ENCODE peak calls at places on chromosomes 12 and 14, in ten cellular contexts. L is PC-9; D is GM12878; G is AG10803; Y is CD8-positive, alpha-beta T cell; R is brain microvascular endothelial cell; V is AG09309; U is Peyer's patch; K is AG04450; E is OCI-LY7. F is an unnamed sample.

GRCh38 chr12:25386823-25387134 is 136.1 kb upstream of the KRAS start:
- DNase-seq in R (no peak), G (no peak), D (no peak), K (no peak), U (no peak), L (no peak), Y (no peak), E (peak), V (no peak), F (no peak)

GRCh38 chr12:6062427-6063378 is 61.8 kb downstream of the VWF start:
- DNase-seq in E (peak), V (no peak), D (no peak), R (no peak), Y (peak), G (peak), L (peak), U (peak), K (peak), F (no peak)

GRCh38 chr12:28032811-28033537 is 60.4 kb upstream of the PTHLH start:
- DNase-seq in L (no peak), U (no peak), D (no peak), G (peak), V (no peak), R (no peak), E (no peak), K (no peak), Y (no peak), F (peak)

GRCh38 chr12:126093911-126094310 is 1028.7 kb downstream of the AACS start:
- DNase-seq in R (no peak), V (no peak), G (no peak), L (peak), D (no peak), K (no peak), U (no peak), Y (no peak), E (peak), F (peak)

GRCh38 chr14:19800282-19801117 is 3.1 kb upstream of the OR4N2 start:
- DNase-seq in G (no peak), Y (no peak), V (no peak), K (no peak), L (no peak), R (no peak), E (no peak), D (no peak), U (no peak), F (no peak)

GRCh38 chr14:37864861-37865718 is 269.7 kb downstream of the TTC6 start:
- DNase-seq in G (peak), L (no peak), D (no peak), V (peak), Y (no peak), R (no peak), U (no peak), K (no peak), E (no peak), F (peak)

GRCh38 chr12:92470608-92471021 is 232.2 kb upstream of the PLEKHG7 start:
- DNase-seq in L (no peak), R (no peak), K (no peak), Y (no peak), E (peak), U (no peak), G (no peak), V (no peak), D (peak), F (no peak)

GRCh38 chr12:96828169-96828789 is 78.8 kb upstream of the NEDD1 start:
- DNase-seq in L (no peak), R (no peak), K (no peak), U (no peak), D (no peak), G (no peak), V (no peak), Y (no peak), E (peak), F (no peak)

GRCh38 chr12:64080319-64081008 is 141.6 kb downstream of the KICS2 start:
- DNase-seq in G (no peak), E (no peak), D (no peak), R (no peak), U (no peak), V (no peak), K (no peak), Y (no peak), L (peak), F (no peak)

GRCh38 chr14:64612021-64612380 is 62.2 kb downstream of the PPP1R36 start:
- DNase-seq in G (peak), U (no peak), E (no peak), V (no peak), D (no peak), Y (no peak), R (peak), K (peak), L (no peak), F (peak)

GRCh38 chr12:94172031-94172430 is 23.7 kb downstream of the PLXNC1 start:
- DNase-seq in R (peak), G (peak), L (no peak), U (no peak), Y (no peak), K (no peak), E (no peak), V (no peak), D (no peak), F (no peak)

GRCh38 chr14:100864206-100864605 is 38.3 kb downstream of the MEG3 start:
- DNase-seq in E (no peak), K (no peak), V (no peak), Y (no peak), G (no peak), D (no peak), U (peak), L (no peak), R (no peak), F (no peak)

GRCh38 chr12:111056618-111057521 is 136.5 kb upstream of the MYL2 start:
- DNase-seq in D (peak), G (no peak), L (no peak), K (no peak), U (no peak), E (peak), R (no peak), V (no peak), Y (peak), F (no peak)

GRCh38 chr12:3869860-3870259 is 3.3 kb downstream of the PARP11 start:
- DNase-seq in K (no peak), E (no peak), G (no peak), Y (no peak), R (no peak), U (no peak), L (no peak), D (no peak), V (no peak), F (no peak)

GRCh38 chr14:24130380-24130716 is at the start of gene FITM1:
- DNase-seq in E (no peak), U (peak), D (no peak), R (no peak), L (no peak), Y (no peak), G (no peak), V (no peak), K (no peak), F (no peak)

GRCh38 chr12:108193922-108194321 is 64.8 kb downstream of the WSCD2 start:
- DNase-seq in D (no peak), R (peak), U (no peak), L (no peak), V (no peak), G (peak), K (no peak), Y (peak), E (peak), F (no peak)

GRCh38 chr14:66403183-66403582 is 83.0 kb upstream of the CCDC196 start:
- DNase-seq in V (no peak), L (no peak), G (peak), U (no peak), Y (no peak), K (no peak), E (peak), D (no peak), R (peak), F (no peak)
- TF ChIP-seq CTCF in V (peak), L (peak), G (peak), U (peak), Y (no peak), K (peak), E (peak), D (peak), R (peak), F (peak)

GRCh38 chr12:52310622-52311281 is 10.4 kb downstream of the KRT83 start:
- DNase-seq in Y (no peak), K (no peak), V (no peak), R (peak), D (no peak), L (no peak), G (peak), E (no peak), U (peak), F (no peak)

GRCh38 chr12:52308807-52309425 is 12.3 kb downstream of the KRT83 start:
- DNase-seq in U (peak), K (no peak), E (no peak), G (no peak), Y (no peak), D (no peak), L (no peak), V (no peak), R (no peak), F (no peak)

GRCh38 chr12:52305921-52306705 is 14.8 kb upstream of the KRT81 start:
- DNase-seq in V (no peak), U (no peak), K (no peak), L (no peak), Y (no peak), R (no peak), G (no peak), E (no peak), D (no peak), F (no peak)

GRCh38 chr12:52311282-52311643 is 9.9 kb downstream of the KRT83 start:
- DNase-seq in K (no peak), E (no peak), L (no peak), R (no peak), Y (no peak), U (peak), V (no peak), G (peak), D (no peak), F (no peak)

DNA sequence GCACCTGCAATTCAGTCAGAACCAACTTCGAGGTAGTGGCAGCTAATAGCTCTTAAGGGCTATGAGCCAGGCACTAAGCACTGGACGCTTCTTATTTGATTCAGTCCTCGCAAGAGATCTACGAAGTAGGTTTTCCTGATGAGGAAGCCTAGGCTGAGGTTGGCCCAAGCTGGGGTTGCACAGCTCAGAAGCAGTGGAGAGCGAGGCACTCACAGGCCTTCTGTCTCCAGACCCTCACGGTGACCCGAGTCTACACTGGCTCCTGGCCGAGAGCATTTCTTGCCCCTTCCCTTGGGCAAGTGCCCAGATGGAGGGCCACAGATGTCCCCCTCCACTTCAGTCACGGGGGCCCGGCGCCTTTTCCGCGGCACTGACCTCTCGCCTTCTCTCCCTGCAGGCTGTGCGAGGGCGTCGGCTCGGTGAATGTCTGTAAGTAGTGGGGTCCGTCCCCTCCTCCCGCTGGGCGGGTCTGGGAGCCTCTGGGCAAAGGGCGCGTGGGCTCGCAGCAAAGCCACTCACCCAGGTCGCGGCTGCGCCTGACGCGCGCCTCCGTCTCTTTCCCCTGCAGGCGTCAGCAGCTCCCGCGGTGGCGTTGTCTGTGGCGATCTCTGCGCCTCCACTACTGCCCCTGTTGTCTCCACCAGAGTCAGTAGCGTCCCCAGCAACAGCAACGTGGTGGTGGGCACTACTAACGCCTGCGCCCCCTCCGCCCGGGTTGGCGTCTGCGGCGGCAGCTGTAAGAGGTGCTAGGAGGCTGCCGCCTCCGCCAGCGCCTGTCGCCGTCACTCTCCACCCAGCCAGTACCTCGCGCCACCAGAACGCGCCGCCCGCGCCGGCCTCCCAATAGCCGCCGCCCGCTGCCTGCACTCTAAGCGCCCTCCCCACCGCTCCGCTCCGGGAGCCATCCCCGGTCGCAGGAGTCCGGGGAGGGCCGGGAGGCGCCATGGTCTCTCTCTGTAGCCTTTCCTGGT is 13.1 kb downstream of the KRT83 start:
- DNase-seq in L (peak), U (peak), R (peak), Y (peak), E (no peak), K (no peak), D (no peak), G (peak), V (no peak), F (no peak)
- H3K4me3 ChIP-seq in L (peak), U (no peak), R (peak), Y (no peak), E (no peak), K (peak), D (no peak), G (peak), V (peak), F (peak)

DNA sequence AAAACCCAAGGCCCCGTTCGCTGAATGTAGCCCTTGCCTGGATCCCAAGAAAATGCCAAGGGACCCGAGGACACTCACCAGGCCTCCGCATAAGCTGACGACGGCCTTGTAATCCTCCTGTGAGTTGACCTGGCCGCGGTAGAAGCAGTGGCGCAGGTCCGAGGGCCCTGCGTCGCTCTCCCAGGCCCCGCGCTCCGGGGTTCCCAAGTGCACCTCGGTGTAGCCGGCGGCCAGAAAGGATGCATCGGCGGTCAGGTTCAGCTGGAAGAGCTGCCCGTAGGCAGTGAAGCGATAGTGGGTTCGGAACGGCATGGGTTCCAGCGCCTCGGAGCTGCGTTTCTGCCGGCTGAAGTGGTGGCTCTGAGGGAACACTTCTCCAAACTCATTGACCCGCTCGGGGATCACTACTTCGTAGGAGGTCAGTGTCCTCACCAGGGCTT is 1.2 kb downstream of the ADAMTS20 start:
- DNase-seq in R (no peak), D (no peak), K (no peak), Y (no peak), V (no peak), U (no peak), G (no peak), E (no peak), L (no peak), F (no peak)
- TF ChIP-seq CTCF in R (no peak), D (no peak), K (no peak), Y (no peak), V (no peak), U (no peak), G (no peak), E (no peak), L (no peak), F (no peak)

GRCh38 chr12:54169036-54169435 is 19.7 kb downstream of the SMUG1 start:
- DNase-seq in U (no peak), D (no peak), K (no peak), R (no peak), E (no peak), Y (no peak), G (no peak), L (no peak), V (no peak), F (no peak)

GRCh38 chr12:54175130-54175963 is 13.4 kb downstream of the SMUG1 start:
- DNase-seq in K (no peak), G (no peak), U (no peak), R (no peak), V (no peak), L (no peak), Y (no peak), D (no peak), E (peak), F (no peak)

GRCh38 chr12:54172102-54172630 is 16.6 kb downstream of the SMUG1 start:
- DNase-seq in Y (no peak), R (no peak), K (no peak), G (no peak), L (no peak), E (no peak), U (no peak), D (no peak), V (no peak), F (no peak)

GRCh38 chr12:54173066-54173726 is 15.6 kb downstream of the SMUG1 start:
- DNase-seq in R (no peak), D (no peak), U (peak), E (no peak), G (peak), Y (peak), K (no peak), V (no peak), L (peak), F (no peak)

GRCh38 chr12:54173906-54174471 is 14.8 kb downstream of the SMUG1 start:
- DNase-seq in G (no peak), L (no peak), D (no peak), R (no peak), V (no peak), E (no peak), K (no peak), Y (no peak), U (no peak), F (no peak)
- H3K4me3 ChIP-seq in G (peak), L (no peak), D (no peak), R (no peak), V (no peak), E (no peak), K (no peak), Y (no peak), U (no peak), F (no peak)

GRCh38 chr12:8780389-8780788 is 42.0 kb upstream of the A2ML1 start:
- DNase-seq in R (peak), U (no peak), D (no peak), E (peak), V (peak), G (peak), K (peak), L (peak), Y (no peak), F (peak)
- TF ChIP-seq CTCF in R (peak), U (peak), D (peak), E (peak), V (peak), G (peak), K (peak), L (peak), Y (no peak), F (peak)

DNA sequence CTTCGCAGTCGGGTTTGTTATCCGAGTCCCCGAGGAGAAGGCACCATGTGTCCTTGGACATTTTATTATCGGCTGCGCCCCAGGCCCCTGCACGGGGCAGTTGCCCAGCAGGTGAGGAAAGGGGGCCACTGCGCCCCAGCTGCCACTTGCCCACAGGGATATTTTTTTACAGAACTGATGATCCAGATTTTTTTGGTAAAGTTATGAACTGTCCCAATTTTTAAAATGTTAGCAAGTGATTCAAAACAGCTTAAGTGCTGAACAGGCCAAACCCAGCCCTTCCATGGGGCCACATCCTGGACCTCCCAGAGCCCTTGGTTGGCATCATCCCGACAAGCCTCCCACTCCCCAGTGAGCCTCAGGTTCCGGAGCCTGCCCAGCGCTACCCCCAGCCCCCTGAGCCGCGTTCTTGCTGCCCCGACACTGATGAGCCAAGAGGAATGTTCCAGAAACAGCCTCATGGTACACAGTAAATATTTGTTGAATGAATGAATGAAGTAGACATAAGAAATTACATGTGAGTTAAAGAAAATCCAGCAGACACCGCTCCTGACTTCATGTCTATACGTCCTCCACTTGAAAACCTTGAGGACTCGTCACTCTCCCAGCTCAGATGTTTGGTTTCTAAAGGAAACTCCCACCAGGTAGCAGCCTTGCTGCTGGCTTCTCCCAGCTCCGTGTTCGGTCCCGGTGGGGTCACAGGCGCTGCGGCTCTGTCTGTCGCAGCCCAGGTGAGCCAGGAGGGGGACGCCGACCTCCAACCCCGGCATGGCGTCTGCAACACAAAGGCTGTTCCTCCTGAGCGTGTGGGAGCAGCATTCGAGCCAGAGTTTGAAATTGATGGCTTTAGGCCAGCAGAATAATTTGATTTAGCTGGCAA is 88.5 kb downstream of the ADGRD1 start:
- DNase-seq in V (no peak), G (no peak), K (no peak), R (no peak), D (no peak), U (no peak), Y (no peak), L (no peak), E (no peak), F (no peak)
- H3K4me3 ChIP-seq in V (no peak), G (no peak), K (no peak), R (no peak), D (no peak), U (no peak), Y (no peak), L (no peak), E (no peak), F (no peak)

GRCh38 chr14:81535399-81536124 is 1.9 kb upstream of the SEL1L start:
- DNase-seq in G (no peak), D (peak), E (no peak), K (no peak), R (no peak), Y (no peak), V (no peak), U (no peak), L (no peak), F (no peak)

GRCh38 chr14:81533212-81533535 is 479 bp downstream of the SEL1L start:
- DNase-seq in D (no peak), L (no peak), G (no peak), E (no peak), U (no peak), R (no peak), V (no peak), K (no peak), Y (no peak), F (no peak)

GRCh38 chr14:81533536-81534343 is at the start of gene SEL1L:
- DNase-seq in Y (peak), U (peak), V (peak), E (peak), R (peak), K (peak), L (peak), G (peak), D (peak), F (peak)

GRCh38 chr14:81536125-81536771 is 2.6 kb upstream of the SEL1L start:
- DNase-seq in D (no peak), E (no peak), U (no peak), V (no peak), G (no peak), K (no peak), L (no peak), R (no peak), Y (no peak), F (no peak)

DNA sequence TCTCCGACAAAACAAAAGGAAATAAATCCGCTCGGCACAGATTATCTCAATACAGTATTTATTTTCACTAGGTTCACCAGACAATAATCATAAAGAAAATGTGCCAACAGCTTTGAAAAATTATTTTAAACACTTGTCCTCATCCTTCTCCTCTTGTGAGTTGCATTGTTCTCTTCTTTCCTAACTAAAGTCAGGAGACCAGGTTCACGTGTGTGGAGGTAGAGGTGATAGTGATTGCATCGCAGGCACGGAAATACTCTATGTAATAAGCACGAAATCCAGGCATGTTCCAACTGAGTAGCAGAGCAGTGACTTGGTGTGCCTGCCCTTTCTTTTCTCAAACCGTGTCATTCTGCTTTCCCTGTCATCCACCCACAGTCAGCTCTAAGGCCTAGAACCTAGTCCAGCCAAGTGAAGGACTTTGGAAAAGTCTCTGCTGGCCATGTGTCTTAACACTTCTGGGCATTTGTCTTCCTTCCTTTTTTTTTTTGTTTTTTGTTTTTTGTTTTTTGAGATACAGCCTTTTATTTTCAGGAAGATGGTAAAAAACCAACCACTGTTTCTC is 939 bp upstream of the SEL1L start:
- DNase-seq in K (no peak), Y (no peak), D (no peak), L (no peak), R (no peak), U (no peak), V (no peak), G (no peak), E (no peak), F (no peak)
- TF ChIP-seq CTCF in K (no peak), Y (no peak), D (no peak), L (no peak), R (no peak), U (no peak), V (no peak), G (no peak), E (no peak), F (no peak)